ENCODE peak calls at places on chromosomes 6 and 20, in four cellular contexts. E is AG10803, R is neural crest cell, S is RWPE1. Q is an unnamed sample.

GRCh38 chr20:50991076-50991475 is 31.8 kb downstream of the KCNG1 start:
- DNase-seq in E (no peak), R (no peak), S (no peak), Q (no peak)

GRCh38 chr20:51368461-51369211 is 173.9 kb downstream of the NFATC2 start:
- DNase-seq in E (peak), S (no peak), R (no peak), Q (no peak)

GRCh38 chr20:43857127-43857526 is 57.5 kb upstream of the TOX2 start:
- DNase-seq in S (no peak), E (no peak), R (no peak), Q (no peak)

GRCh38 chr6:161011509-161012480 is 20.2 kb downstream of the MAP3K4 start:
- DNase-seq in S (no peak), R (no peak), E (no peak), Q (no peak)

GRCh38 chr6:148367418-148368024 is 24.9 kb downstream of the SASH1 start:
- DNase-seq in E (peak), R (no peak), S (peak), Q (no peak)

GRCh38 chr6:168939771-168940170 is 313.9 kb downstream of the THBS2 start:
- DNase-seq in S (no peak), E (no peak), R (no peak), Q (no peak)

GRCh38 chr6:1591926-1592325 is 17.8 kb upstream of the FOXC1 start:
- DNase-seq in E (no peak), R (no peak), S (no peak), Q (no peak)

GRCh38 chr6:158060447-158061360 is 79.0 kb downstream of the SYNJ2 start:
- DNase-seq in R (no peak), E (peak), S (peak), Q (no peak)

GRCh38 chr20:57462781-57463180 is 62.2 kb downstream of the CTCFL start:
- DNase-seq in R (no peak), E (no peak), S (no peak), Q (no peak)

GRCh38 chr6:28634758-28635546 is 109.3 kb downstream of the GPX5 start:
- DNase-seq in E (no peak), S (peak), R (peak), Q (no peak)

GRCh38 chr6:71533939-71534379 is 245.3 kb downstream of the OGFRL1 start:
- DNase-seq in S (peak), E (peak), R (peak), Q (no peak)

GRCh38 chr6:33417127-33417902 is 592 bp downstream of the CUTA start:
- DNase-seq in R (no peak), S (peak), E (peak), Q (no peak)

GRCh38 chr20:48818481-48818987 is 9.3 kb downstream of the PREX1 start:
- DNase-seq in S (no peak), E (no peak), R (no peak), Q (no peak)

GRCh38 chr6:12760911-12761310 is 44.3 kb downstream of the PHACTR1 start:
- DNase-seq in S (no peak), E (peak), R (no peak), Q (no peak)

GRCh38 chr20:8879669-8880068 is 189.2 kb upstream of the PLCB4 start:
- DNase-seq in S (no peak), E (no peak), R (no peak), Q (no peak)

GRCh38 chr6:138403324-138403800 is 661 bp upstream of the HEBP2 start:
- DNase-seq in E (no peak), R (peak), S (peak), Q (peak)

GRCh38 chr6:99801805-99802204 is 192.2 kb downstream of the MCHR2 start:
- DNase-seq in E (no peak), S (no peak), R (no peak), Q (no peak)

GRCh38 chr6:32113386-32114352 is 4.5 kb upstream of the TNXB start:
- DNase-seq in S (peak), E (peak), R (no peak), Q (no peak)

GRCh38 chr20:37319120-37319717 is 26.7 kb upstream of the SRC start:
- DNase-seq in E (peak), S (no peak), R (no peak), Q (no peak)

GRCh38 chr6:3410385-3411360 is 46.2 kb downstream of the SLC22A23 start:
- DNase-seq in S (no peak), R (peak), E (peak), Q (peak)

GRCh38 chr20:14012671-14013070 is 17.4 kb downstream of the MACROD2 start:
- DNase-seq in R (no peak), E (no peak), S (no peak), Q (no peak)

GRCh38 chr20:13102237-13102636 is 93.5 kb downstream of the SPTLC3 start:
- DNase-seq in E (no peak), S (no peak), R (no peak), Q (no peak)

GRCh38 chr6:35804996-35805736 is at the start of gene LHFPL5:
- DNase-seq in R (peak), E (no peak), S (peak), Q (peak)

GRCh38 chr6:9224539-9224938 is 789.2 kb upstream of the SLC35B3 start:
- DNase-seq in S (no peak), E (peak), R (no peak), Q (no peak)

GRCh38 chr20:13995841-13996240 is 525 bp downstream of the MACROD2 start:
- DNase-seq in R (peak), S (peak), E (no peak), Q (peak)

GRCh38 chr20:20214757-20215275 is 153.1 kb upstream of the INSM1 start:
- DNase-seq in S (no peak), R (no peak), E (no peak), Q (no peak)

GRCh38 chr20:47334022-47334551 is 22.4 kb downstream of the ZMYND8 start:
- DNase-seq in E (peak), S (peak), R (no peak), Q (no peak)

GRCh38 chr6:43468748-43469681 is 8.4 kb upstream of the TJAP1 start:
- DNase-seq in E (no peak), S (no peak), R (no peak), Q (no peak)

GRCh38 chr6:69390125-69390524 is 406.7 kb downstream of the LMBRD1 start:
- DNase-seq in R (no peak), E (no peak), S (no peak), Q (no peak)

GRCh38 chr6:26311385-26312095 is 53.5 kb upstream of the BTN3A2 start:
- DNase-seq in R (no peak), E (peak), S (no peak), Q (no peak)
- TF ChIP-seq CTCF in R (no peak), E (no peak), S (no peak), Q (no peak)

GRCh38 chr6:109095036-109095820 is at the start of gene CEP57L1:
- DNase-seq in E (peak), R (peak), S (peak), Q (peak)
- TF ChIP-seq CTCF in E (peak), R (no peak), S (no peak), Q (peak)

DNA sequence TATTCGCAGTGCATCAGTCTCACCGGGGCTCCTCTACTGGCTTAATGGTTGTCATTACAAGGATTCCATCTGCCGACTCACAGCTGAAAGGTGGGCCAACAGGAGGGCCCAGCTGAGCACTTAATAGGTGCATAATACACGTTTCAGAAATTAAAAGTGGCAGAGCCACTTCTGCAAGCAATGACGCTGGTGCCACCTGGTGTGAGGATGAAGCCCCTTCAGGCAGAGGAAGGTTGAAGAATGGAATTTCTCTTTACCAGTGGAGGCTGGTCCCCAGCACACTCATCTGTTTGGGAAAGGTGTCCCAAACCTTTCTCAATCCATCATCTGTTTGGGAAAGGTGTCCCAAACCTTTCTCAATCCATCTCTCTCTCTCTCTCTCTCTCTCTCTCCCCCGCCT is 8.2 kb upstream of the STMND1 start:
- DNase-seq in S (no peak), E (no peak), R (no peak), Q (no peak)
- TF ChIP-seq CTCF in S (peak), E (peak), R (peak), Q (peak)

DNA sequence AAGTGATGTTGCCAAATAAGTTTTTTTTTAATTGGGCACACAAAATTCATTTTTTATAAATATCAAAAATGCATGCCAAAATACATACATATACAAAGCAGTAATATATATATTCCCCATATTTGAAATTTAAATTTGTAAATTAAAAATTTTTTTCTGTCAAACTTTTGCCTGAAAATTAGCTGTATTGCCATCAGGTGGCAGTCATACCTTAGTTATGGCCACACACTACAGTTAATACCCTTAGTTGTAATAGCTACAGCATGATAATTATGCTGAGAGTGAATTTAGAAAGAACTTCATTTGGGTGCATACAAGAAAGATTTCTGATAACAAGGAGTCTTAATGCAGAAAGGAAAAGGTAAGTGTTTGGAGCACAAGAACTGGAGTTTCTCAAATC is 46.2 kb upstream of the SDHAF4 start:
- DNase-seq in R (no peak), E (peak), S (no peak), Q (no peak)
- TF ChIP-seq CTCF in R (peak), E (peak), S (no peak), Q (peak)

DNA sequence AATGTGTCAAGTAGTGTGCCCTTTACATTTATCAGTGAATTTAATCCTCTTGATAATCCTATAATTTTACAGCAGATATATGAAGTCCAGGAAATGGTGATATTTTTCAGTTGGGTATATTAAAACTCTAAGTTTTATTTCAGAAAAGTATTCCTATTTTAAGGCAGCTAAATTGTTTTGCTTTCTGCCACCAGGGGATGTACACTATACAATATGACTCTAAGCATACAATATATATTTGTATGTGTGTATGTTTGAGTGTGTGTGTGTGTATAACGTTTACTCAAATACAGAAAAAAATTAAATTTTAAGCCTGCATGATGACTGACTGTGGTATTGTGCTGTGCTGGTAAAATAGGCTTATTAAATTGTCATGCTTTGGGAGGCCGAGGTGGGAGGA is 102.0 kb upstream of the RUNX2 start:
- DNase-seq in R (no peak), E (no peak), S (no peak), Q (no peak)
- TF ChIP-seq CTCF in R (peak), E (no peak), S (no peak), Q (no peak)

GRCh38 chr6:27241443-27241842 is 6.1 kb upstream of the PRSS16 start:
- DNase-seq in R (no peak), E (no peak), S (no peak), Q (no peak)

GRCh38 chr6:27239258-27239657 is 8.2 kb upstream of the PRSS16 start:
- DNase-seq in S (no peak), E (no peak), R (no peak), Q (no peak)

GRCh38 chr6:27234576-27234975 is 12.9 kb upstream of the PRSS16 start:
- DNase-seq in S (no peak), R (no peak), E (no peak), Q (no peak)

GRCh38 chr6:27237089-27237723 is 10.3 kb upstream of the PRSS16 start:
- DNase-seq in E (peak), R (no peak), S (no peak), Q (no peak)

GRCh38 chr6:27238010-27238983 is 9.2 kb upstream of the PRSS16 start:
- DNase-seq in S (no peak), E (no peak), R (no peak), Q (no peak)
- TF ChIP-seq CTCF in S (no peak), E (no peak), R (no peak), Q (no peak)

DNA sequence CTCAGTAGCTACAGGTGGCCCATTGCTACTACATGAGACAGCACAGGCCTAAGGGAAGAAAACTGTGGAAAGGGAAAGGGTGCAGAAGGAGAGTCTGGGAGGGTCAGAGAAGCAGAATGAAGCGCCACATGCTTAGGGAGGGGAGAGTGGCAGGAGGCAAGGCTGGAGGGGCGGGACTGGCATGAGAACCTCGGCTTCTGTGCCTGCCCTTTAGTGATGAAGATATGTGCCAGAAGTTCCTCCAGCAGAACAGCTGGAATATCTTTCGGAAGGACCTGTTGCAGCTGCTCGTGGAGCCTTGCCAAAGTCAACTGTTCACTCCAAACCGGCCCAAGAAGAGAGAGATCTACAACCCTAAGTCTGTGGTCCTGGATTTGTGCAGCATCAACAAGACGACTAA is 61.8 kb downstream of the CNBD2 start:
- DNase-seq in E (no peak), R (no peak), S (no peak), Q (no peak)
- TF ChIP-seq CTCF in E (no peak), R (no peak), S (no peak), Q (no peak)

GRCh38 chr6:53151676-53152075 is 3.0 kb upstream of the GCM1 start:
- DNase-seq in S (no peak), E (no peak), R (no peak), Q (no peak)
- TF ChIP-seq CTCF in S (no peak), E (peak), R (peak), Q (peak)